ENCODE peak calls at places on chromosomes 4 and X, in four cellular contexts. One of them, this sample, is unnamed.

GRCh38 chr4:62399242-62399641 is 1199.1 kb downstream of the ADGRL3 start:
- DNase-seq in SK-N-SH: no peak
- DNase-seq in HepG2: no peak
- DNase-seq in K562: no peak
- DNase-seq in this sample: no peak

GRCh38 chr4:182855312-182855711 is 61.9 kb downstream of the DCTD start:
- DNase-seq in K562: no peak
- DNase-seq in HepG2: peak; percentile 67
- DNase-seq in SK-N-SH: no peak
- DNase-seq in this sample: no peak

GRCh38 chrX:13131511-13132137 is 87.2 kb upstream of the FAM9C start:
- DNase-seq in HepG2: peak; percentile 4
- DNase-seq in SK-N-SH: no peak
- DNase-seq in K562: no peak
- DNase-seq in this sample: no peak

GRCh38 chrX:44223150-44223549 is 120.3 kb downstream of the EFHC2 start:
- DNase-seq in K562: no peak
- DNase-seq in HepG2: no peak
- DNase-seq in SK-N-SH: no peak
- DNase-seq in this sample: peak; percentile 16

GRCh38 chr4:110733901-110734300 is 111.0 kb upstream of the PITX2 start:
- DNase-seq in SK-N-SH: no peak
- DNase-seq in K562: no peak
- DNase-seq in HepG2: no peak
- DNase-seq in this sample: no peak

GRCh38 chr4:151711680-151712079 is 49.1 kb downstream of the GATB start:
- DNase-seq in K562: no peak
- DNase-seq in SK-N-SH: no peak
- DNase-seq in HepG2: no peak
- DNase-seq in this sample: no peak

GRCh38 chrX:114162068-114162735 is 421.7 kb upstream of the HTR2C start:
- DNase-seq in SK-N-SH: no peak
- DNase-seq in HepG2: peak; percentile 0
- DNase-seq in K562: peak; percentile 56
- DNase-seq in this sample: no peak

GRCh38 chr4:1405636-1406415 is 416 bp downstream of the NKX1-1 start:
- DNase-seq in SK-N-SH: peak; percentile 58
- DNase-seq in HepG2: no peak
- DNase-seq in K562: no peak
- DNase-seq in this sample: no peak

GRCh38 chr4:70753630-70754029 is 31.9 kb downstream of the RUFY3 start:
- DNase-seq in SK-N-SH: no peak
- DNase-seq in K562: no peak
- DNase-seq in HepG2: no peak
- DNase-seq in this sample: no peak

GRCh38 chrX:44974462-44974861 is 101.5 kb downstream of the KDM6A start:
- DNase-seq in HepG2: no peak
- DNase-seq in K562: no peak
- DNase-seq in SK-N-SH: no peak
- DNase-seq in this sample: peak; percentile 15

GRCh38 chr4:1022739-1023066 is 11.3 kb downstream of the FGFRL1 start:
- DNase-seq in SK-N-SH: no peak
- DNase-seq in HepG2: no peak
- DNase-seq in K562: no peak
- DNase-seq in this sample: no peak

GRCh38 chr4:145069361-145069760 is 28.6 kb downstream of the ANAPC10 start:
- DNase-seq in K562: no peak
- DNase-seq in SK-N-SH: no peak
- DNase-seq in HepG2: no peak
- DNase-seq in this sample: peak; percentile 32

GRCh38 chr4:87165886-87166285 is 54.5 kb downstream of the KLHL8 start:
- DNase-seq in HepG2: peak; percentile 43
- DNase-seq in K562: no peak
- DNase-seq in SK-N-SH: no peak
- DNase-seq in this sample: no peak

GRCh38 chrX:46444011-46444410 is 101.2 kb downstream of the ZNF674 start:
- DNase-seq in HepG2: peak; percentile 40
- DNase-seq in K562: peak; percentile 14
- DNase-seq in SK-N-SH: no peak
- DNase-seq in this sample: peak; percentile 74

GRCh38 chr4:123588631-123589223 is 192.1 kb downstream of the SPRY1 start:
- DNase-seq in K562: peak; percentile 23
- DNase-seq in SK-N-SH: no peak
- DNase-seq in HepG2: peak; percentile 86
- DNase-seq in this sample: no peak

GRCh38 chrX:120372667-120373370 is 10.9 kb downstream of the ATP1B4 start:
- DNase-seq in SK-N-SH: no peak
- DNase-seq in K562: no peak
- DNase-seq in HepG2: no peak
- DNase-seq in this sample: no peak

GRCh38 chr4:139440971-139441370 is 12.9 kb upstream of the RAB33B start:
- DNase-seq in HepG2: no peak
- DNase-seq in SK-N-SH: no peak
- DNase-seq in K562: no peak
- DNase-seq in this sample: no peak

GRCh38 chr4:137678796-137679195 is 146.5 kb upstream of the PCDH18 start:
- DNase-seq in K562: no peak
- DNase-seq in SK-N-SH: no peak
- DNase-seq in HepG2: no peak
- DNase-seq in this sample: no peak
- TF ChIP-seq ELF1 in K562: no peak
- TF ChIP-seq ELF1 in SK-N-SH: no peak
- TF ChIP-seq ELF1 in HepG2: no peak
- TF ChIP-seq ELF1 in this sample: no peak

GRCh38 chr4:113773014-113773413 is 11.5 kb upstream of the CAMK2D start:
- DNase-seq in SK-N-SH: no peak
- DNase-seq in HepG2: no peak
- DNase-seq in K562: no peak
- DNase-seq in this sample: no peak
- TF ChIP-seq ELF1 in SK-N-SH: no peak
- TF ChIP-seq ELF1 in HepG2: no peak
- TF ChIP-seq ELF1 in K562: no peak
- TF ChIP-seq ELF1 in this sample: no peak

DNA sequence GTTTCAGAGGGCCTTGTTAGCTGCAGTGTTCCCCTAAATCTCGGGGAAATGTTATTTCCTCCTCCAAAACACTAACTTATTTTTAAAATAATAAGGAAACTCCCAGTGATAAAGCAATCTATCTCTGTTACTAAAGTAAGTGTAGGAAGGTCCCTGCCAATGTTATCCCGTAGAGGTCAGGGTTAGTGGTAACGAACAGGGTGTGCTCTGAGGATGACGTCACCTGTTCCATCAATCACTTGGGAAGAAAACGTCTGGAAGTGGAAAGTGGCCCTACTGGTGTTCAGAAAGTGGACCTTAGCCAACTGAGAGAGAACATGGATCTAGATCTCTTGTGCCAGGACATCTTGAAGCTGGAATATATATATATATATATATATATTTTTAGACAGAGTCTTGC is 249.5 kb downstream of the BCOR start:
- DNase-seq in HepG2: no peak
- DNase-seq in SK-N-SH: no peak
- DNase-seq in K562: peak; percentile 45
- DNase-seq in this sample: no peak
- TF ChIP-seq ELF1 in HepG2: no peak
- TF ChIP-seq ELF1 in SK-N-SH: no peak
- TF ChIP-seq ELF1 in K562: no peak
- TF ChIP-seq ELF1 in this sample: no peak

GRCh38 chr4:11428161-11428700 is 463 bp downstream of the HS3ST1 start:
- DNase-seq in K562: no peak
- DNase-seq in HepG2: no peak
- DNase-seq in SK-N-SH: no peak
- DNase-seq in this sample: no peak
- TF ChIP-seq ELF1 in K562: no peak
- TF ChIP-seq ELF1 in HepG2: no peak
- TF ChIP-seq ELF1 in SK-N-SH: no peak
- TF ChIP-seq ELF1 in this sample: no peak

This sample was measured in HCT116.